ENCODE peak calls at places on chromosomes 13 and 19, in five cellular contexts. Z, W, P, R and H are unnamed samples.

GRCh38 chr19:14786421-14786851 is 8.1 kb upstream of the ADGRE2 start:
- DNase-seq in P (peak), R (no peak), W (peak), Z (no peak), H (no peak)

GRCh38 chr19:19537321-19538048 is 580 bp upstream of the CILP2 start:
- DNase-seq in R (no peak), P (no peak), Z (no peak), W (no peak), H (no peak)

GRCh38 chr13:83221256-83221655 is 661.0 kb downstream of the SLITRK1 start:
- DNase-seq in Z (no peak), R (no peak), P (no peak), W (no peak), H (no peak)

GRCh38 chr13:45466359-45466758 is 1.6 kb downstream of the COG3 start:
- DNase-seq in Z (no peak), R (no peak), P (no peak), W (no peak), H (no peak)

GRCh38 chr13:58598241-58598640 is 966.7 kb downstream of the PCDH17 start:
- DNase-seq in P (no peak), W (no peak), Z (no peak), R (no peak), H (no peak)

GRCh38 chr19:43101950-43102349 is 19.4 kb upstream of the PSG2 start:
- DNase-seq in Z (no peak), R (no peak), P (no peak), W (no peak), H (no peak)

GRCh38 chr19:3129112-3129511 is 6.7 kb upstream of the GNA15 start:
- DNase-seq in R (peak), P (no peak), Z (no peak), W (no peak), H (no peak)

GRCh38 chr13:75685239-75685697 is 49.1 kb downstream of the LMO7 start:
- DNase-seq in W (no peak), Z (peak), P (peak), R (peak), H (no peak)

GRCh38 chr19:46408611-46409039 is 4.7 kb downstream of the CCDC8 start:
- DNase-seq in P (no peak), W (no peak), Z (no peak), R (peak), H (no peak)

GRCh38 chr13:80000679-80001509 is 340.0 kb downstream of the SPRY2 start:
- DNase-seq in Z (no peak), R (no peak), W (no peak), P (no peak), H (no peak)

GRCh38 chr19:5947435-5947834 is 30.5 kb downstream of the RANBP3 start:
- DNase-seq in P (no peak), R (no peak), W (no peak), Z (no peak), H (no peak)

GRCh38 chr19:4624733-4625362 is 14.5 kb upstream of the TNFAIP8L1 start:
- DNase-seq in Z (no peak), R (peak), P (peak), W (peak), H (no peak)

GRCh38 chr19:6402834-6403608 is 10.1 kb upstream of the GTF2F1 start:
- DNase-seq in P (no peak), Z (no peak), W (no peak), R (peak), H (no peak)

GRCh38 chr19:3857449-3858003 is 11.3 kb downstream of the ZFR2 start:
- DNase-seq in Z (no peak), W (no peak), P (no peak), R (no peak), H (no peak)

GRCh38 chr19:47273313-47274070 is 1.2 kb upstream of the INAFM1 start:
- DNase-seq in W (peak), Z (peak), R (peak), P (peak), H (no peak)

GRCh38 chr13:39363393-39363792 is 239.6 kb downstream of the LHFPL6 start:
- DNase-seq in W (no peak), P (no peak), Z (no peak), R (no peak), H (no peak)

GRCh38 chr13:94308808-94309207 is 170.7 kb downstream of the DCT start:
- DNase-seq in P (no peak), W (no peak), R (no peak), Z (no peak), H (no peak)

GRCh38 chr19:532578-533484 is 1.3 kb downstream of the CDC34 start:
- DNase-seq in R (peak), Z (no peak), W (no peak), P (peak), H (no peak)

GRCh38 chr19:6654347-6655310 is 15.3 kb downstream of the TNFSF14 start:
- DNase-seq in W (no peak), R (no peak), P (no peak), Z (no peak), H (no peak)

GRCh38 chr19:9702186-9702585 is 27.3 kb upstream of the ZNF562 start:
- DNase-seq in W (no peak), P (no peak), Z (no peak), R (no peak), H (no peak)

GRCh38 chr19:19232231-19232630 is 20.5 kb downstream of the NCAN start:
- DNase-seq in W (no peak), Z (no peak), P (no peak), R (no peak), H (no peak)

GRCh38 chr19:1469936-1470863 is 8.8 kb downstream of the C19orf25 start:
- DNase-seq in Z (no peak), W (peak), R (no peak), P (no peak), H (no peak)

GRCh38 chr19:2421581-2422306 is 5.6 kb downstream of the TIMM13 start:
- DNase-seq in R (no peak), Z (no peak), W (no peak), P (no peak), H (no peak)

GRCh38 chr13:78680611-78681010 is 21.7 kb upstream of the OBI1 start:
- DNase-seq in W (no peak), Z (no peak), P (no peak), R (no peak), H (no peak)

GRCh38 chr13:91493442-91493841 is 95.0 kb downstream of the GPC5 start:
- DNase-seq in R (no peak), W (no peak), Z (no peak), P (no peak), H (no peak)

GRCh38 chr19:39408392-39409206 is 2.0 kb downstream of the ZFP36 start:
- DNase-seq in Z (no peak), W (no peak), P (no peak), R (no peak), H (no peak)

GRCh38 chr19:1171755-1172352 is 2.2 kb downstream of the SBNO2 start:
- DNase-seq in R (no peak), P (no peak), W (no peak), Z (no peak), H (no peak)

GRCh38 chr13:62320129-62320724 is 904.6 kb upstream of the PCDH20 start:
- DNase-seq in W (peak), Z (no peak), R (peak), P (no peak), H (peak)

GRCh38 chr13:92913840-92914239 is 312.8 kb upstream of the GPC6 start:
- DNase-seq in R (no peak), Z (no peak), W (no peak), P (no peak), H (no peak)

GRCh38 chr13:41648314-41648935 is 191.1 kb downstream of the RGCC start:
- DNase-seq in P (no peak), Z (no peak), W (no peak), R (peak), H (no peak)

GRCh38 chr13:48769107-48769704 is 115.5 kb downstream of the CYSLTR2 start:
- DNase-seq in P (peak), Z (peak), W (peak), R (peak), H (peak)

GRCh38 chr19:50501186-50501567 is 9.8 kb downstream of the JOSD2 start:
- DNase-seq in R (no peak), W (no peak), Z (no peak), P (no peak), H (no peak)
- TF ChIP-seq SUZ12 in R (no peak), W (no peak), Z (no peak), P (no peak), H (no peak)

GRCh38 chr13:27667946-27668345 is 46.3 kb downstream of the POLR1D start:
- DNase-seq in R (no peak), P (no peak), Z (no peak), W (no peak), H (no peak)

GRCh38 chr13:27663947-27664346 is 42.3 kb downstream of the POLR1D start:
- DNase-seq in P (no peak), W (no peak), R (no peak), Z (no peak), H (no peak)

GRCh38 chr13:27665333-27665732 is 43.6 kb downstream of the POLR1D start:
- DNase-seq in Z (no peak), R (no peak), P (peak), W (no peak), H (no peak)

GRCh38 chr13:27665761-27666160 is 44.1 kb downstream of the POLR1D start:
- DNase-seq in Z (no peak), W (no peak), R (no peak), P (no peak), H (no peak)

GRCh38 chr13:27666951-27667350 is 45.3 kb downstream of the POLR1D start:
- DNase-seq in R (no peak), Z (no peak), W (no peak), P (no peak), H (no peak)
- TF ChIP-seq SUZ12 in R (no peak), Z (no peak), W (no peak), P (no peak), H (no peak)

DNA sequence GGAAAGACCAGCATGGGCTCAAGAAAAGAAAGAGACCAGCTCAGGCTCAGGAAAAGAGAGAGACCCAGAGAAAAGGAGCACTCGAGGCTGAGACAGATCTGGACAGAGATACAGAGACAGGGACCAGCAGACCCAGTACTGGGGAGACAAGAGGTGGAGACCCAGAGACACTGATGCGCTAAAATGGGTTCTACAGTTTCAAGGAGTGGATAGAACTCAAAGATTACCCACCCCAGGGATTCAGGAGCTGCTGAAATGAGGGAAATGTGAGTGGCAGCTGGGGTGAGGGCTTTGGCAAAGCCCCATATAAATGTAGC is 609 bp upstream of the ZSCAN18 start:
- DNase-seq in P (no peak), W (no peak), R (no peak), Z (no peak), H (no peak)
- TF ChIP-seq SUZ12 in P (no peak), W (no peak), R (no peak), Z (no peak), H (no peak)

DNA sequence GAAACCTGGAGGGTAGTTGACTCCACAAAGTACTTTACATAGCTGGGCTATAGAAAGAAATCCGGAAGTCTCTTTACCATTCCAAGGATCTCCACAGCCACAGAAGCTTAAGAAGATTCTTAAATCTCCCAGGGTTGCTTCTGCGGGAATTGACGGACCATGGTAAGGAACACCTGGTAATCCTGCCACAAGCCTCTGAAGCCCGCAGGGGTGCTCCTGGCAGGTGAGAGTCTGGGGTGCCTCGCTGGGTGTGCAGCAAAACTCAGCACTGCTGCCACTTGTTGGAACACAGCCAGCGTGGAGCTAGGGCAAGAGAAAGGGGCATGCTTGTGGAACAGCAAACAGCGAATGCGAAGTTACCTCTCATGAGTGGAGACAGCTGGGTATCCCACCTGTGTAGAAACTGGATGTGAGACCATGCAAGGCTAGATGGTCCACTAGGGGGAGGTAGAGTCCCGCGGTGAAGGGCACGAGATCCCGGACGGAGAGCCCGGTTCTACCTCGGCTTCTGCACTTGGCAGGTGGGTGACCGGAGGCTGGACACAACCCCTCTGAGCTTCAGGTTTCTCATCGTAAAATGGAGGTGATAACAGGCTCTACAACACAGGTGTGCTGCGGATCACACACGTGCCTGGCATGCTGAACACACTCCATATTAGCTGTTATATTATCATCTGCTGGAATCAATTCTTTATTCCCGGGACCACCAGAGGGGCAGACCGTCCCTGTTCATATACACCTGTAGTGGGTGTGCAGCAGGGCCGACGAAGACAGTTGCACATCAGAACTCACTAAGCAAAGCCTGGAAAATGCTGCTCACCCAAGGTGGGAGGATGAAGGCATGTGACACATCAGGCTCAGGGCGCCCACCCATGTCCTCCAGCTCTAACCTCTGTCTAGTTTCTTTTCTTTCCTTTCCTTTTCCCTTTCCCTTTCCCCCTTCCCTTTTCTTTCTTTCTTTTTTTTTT is 24.1 kb upstream of the UBAC2 start:
- DNase-seq in Z (peak), W (peak), R (peak), P (peak), H (no peak)
- TF ChIP-seq SUZ12 in Z (no peak), W (no peak), R (no peak), P (no peak), H (no peak)

GRCh38 chr13:73767747-73768315 is 366.4 kb downstream of the KLF12 start:
- DNase-seq in W (peak), Z (no peak), P (peak), R (peak), H (no peak)
- TF ChIP-seq SUZ12 in W (no peak), Z (no peak), P (no peak), R (no peak), H (no peak)

DNA sequence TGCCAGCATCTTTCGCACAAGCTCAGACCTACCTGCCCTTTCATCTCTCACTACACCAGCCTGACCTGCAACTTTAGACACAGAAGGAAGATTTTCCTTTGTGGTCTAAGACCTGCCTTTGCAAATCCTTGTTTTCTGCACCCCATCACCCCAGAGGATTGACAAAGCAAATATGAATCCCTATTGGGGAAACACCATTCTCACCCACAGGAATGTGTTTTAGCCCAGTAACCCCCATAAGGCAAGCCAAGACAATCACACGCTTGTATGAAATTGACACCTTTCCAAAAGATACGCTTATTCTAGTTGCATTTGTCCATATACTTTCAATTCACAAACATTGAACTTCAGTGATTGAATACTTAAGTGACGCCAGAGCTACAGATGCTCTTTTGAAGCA is 55.7 kb downstream of the SPATA13 start:
- DNase-seq in W (no peak), Z (no peak), P (no peak), R (no peak), H (no peak)
- TF ChIP-seq SUZ12 in W (no peak), Z (no peak), P (no peak), R (no peak), H (no peak)

GRCh38 chr19:17749912-17750317 is 1.4 kb upstream of the FCHO1 start:
- DNase-seq in P (no peak), W (no peak), Z (no peak), R (no peak), H (no peak)

GRCh38 chr19:17751912-17752273 is 616 bp downstream of the FCHO1 start:
- DNase-seq in W (no peak), Z (no peak), R (no peak), P (no peak), H (peak)

GRCh38 chr19:17752865-17753639 is 1.8 kb downstream of the FCHO1 start:
- DNase-seq in R (no peak), W (no peak), Z (no peak), P (no peak), H (no peak)

GRCh38 chr19:17748884-17749638 is 2.2 kb upstream of the FCHO1 start:
- DNase-seq in R (no peak), P (no peak), W (no peak), Z (no peak), H (no peak)

GRCh38 chr19:17751103-17751911 is at the start of gene FCHO1:
- DNase-seq in W (no peak), P (no peak), R (peak), Z (no peak), H (peak)
- TF ChIP-seq SUZ12 in W (no peak), P (no peak), R (no peak), Z (no peak), H (no peak)

GRCh38 chr13:111901301-111901905 is 165.5 kb upstream of the SOX1 start:
- DNase-seq in Z (no peak), W (no peak), R (no peak), P (no peak), H (no peak)
- TF ChIP-seq SUZ12 in Z (no peak), W (no peak), R (no peak), P (no peak), H (no peak)

GRCh38 chr19:29593869-29594268 is 12.2 kb upstream of the POP4 start:
- DNase-seq in R (no peak), W (no peak), P (no peak), Z (no peak), H (no peak)

GRCh38 chr19:29590278-29590677 is 15.8 kb upstream of the POP4 start:
- DNase-seq in W (no peak), P (no peak), R (no peak), Z (no peak), H (no peak)

GRCh38 chr19:29587518-29587986 is 18.5 kb upstream of the POP4 start:
- DNase-seq in P (no peak), W (no peak), Z (no peak), R (no peak), H (peak)

GRCh38 chr19:29588095-29588494 is 18.0 kb upstream of the POP4 start:
- DNase-seq in P (no peak), R (no peak), Z (no peak), W (no peak), H (no peak)

DNA sequence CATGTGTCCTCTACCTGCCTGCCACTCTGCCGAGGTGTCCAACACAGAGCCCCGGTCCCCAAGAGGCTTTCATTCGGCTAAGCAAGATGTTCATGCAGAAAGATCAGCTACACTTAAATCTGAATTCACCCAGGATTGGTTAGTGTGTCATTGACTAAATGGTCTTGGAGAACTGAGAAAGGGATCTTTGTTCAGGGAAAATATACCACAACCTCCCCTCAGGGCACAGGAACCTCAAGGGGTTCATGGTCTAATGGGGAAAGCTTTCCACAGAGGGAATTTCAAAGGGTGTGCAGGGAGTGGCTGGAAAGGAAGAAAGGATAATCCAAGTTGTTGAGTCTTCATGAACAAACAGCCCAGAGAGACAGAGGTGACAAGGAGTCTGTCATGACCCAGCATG is 14.4 kb upstream of the POP4 start:
- DNase-seq in R (no peak), P (no peak), W (no peak), Z (no peak), H (no peak)
- TF ChIP-seq SUZ12 in R (no peak), P (no peak), W (no peak), Z (no peak), H (no peak)